ENCODE peak calls at places on chromosomes 6 and 20, in seven cellular contexts. T is neuronal stem cell, B is H1, U is mesendoderm, V is mesenchymal stem cell, M is H9, G is trophoblast cell. S is an unnamed sample.

GRCh38 chr6:170453586-170454511 is 99.3 kb downstream of the PSMB1 start:
- DNase-seq in T (no peak), B (no peak), U (no peak), V (no peak), M (no peak), G (no peak), S (no peak)

GRCh38 chr6:160972111-160972510 is 19.5 kb upstream of the MAP3K4 start:
- DNase-seq in T (no peak), B (no peak), U (no peak), V (peak), M (no peak), G (peak), S (peak)

GRCh38 chr6:155541976-155542375 is 86.3 kb upstream of the NOX3 start:
- DNase-seq in T (no peak), B (no peak), U (peak), V (no peak), M (no peak), G (no peak), S (no peak)

GRCh38 chr6:61210549-61210948 is 1075.5 kb downstream of the KHDRBS2 start:
- DNase-seq in T (no peak), B (no peak), U (peak), V (no peak), M (no peak), G (no peak), S (no peak)

GRCh38 chr6:3285049-3285639 is 26.4 kb downstream of the PSMG4 start:
- DNase-seq in T (no peak), B (no peak), U (no peak), V (no peak), M (no peak), G (no peak), S (no peak)

GRCh38 chr6:56999049-56999448 is 44.1 kb downstream of the BEND6 start:
- DNase-seq in T (no peak), B (no peak), U (no peak), V (no peak), M (no peak), G (no peak), S (no peak)

GRCh38 chr6:136566007-136566487 is 15.8 kb upstream of the MAP7 start:
- DNase-seq in T (no peak), B (no peak), U (no peak), V (no peak), M (no peak), G (no peak), S (no peak)

GRCh38 chr6:84553527-84553926 is 210.9 kb downstream of the TBX18 start:
- DNase-seq in T (no peak), B (no peak), U (no peak), V (peak), M (no peak), G (no peak), S (no peak)

GRCh38 chr20:58669287-58670006 is 18.4 kb downstream of the STX16 start:
- DNase-seq in T (no peak), B (peak), U (peak), V (no peak), M (peak), G (no peak), S (no peak)

GRCh38 chr6:35590622-35591066 is 77.9 kb upstream of the TULP1 start:
- DNase-seq in T (no peak), B (no peak), U (no peak), V (no peak), M (no peak), G (no peak), S (no peak)

GRCh38 chr20:11921326-11921725 is 3.6 kb downstream of the BTBD3 start:
- DNase-seq in T (no peak), B (no peak), U (no peak), V (no peak), M (no peak), G (no peak), S (no peak)

GRCh38 chr6:6392214-6393068 is 72.0 kb upstream of the F13A1 start:
- DNase-seq in T (no peak), B (no peak), U (no peak), V (no peak), M (no peak), G (no peak), S (no peak)

GRCh38 chr20:19249515-19249914 is 37.1 kb downstream of the SLC24A3 start:
- DNase-seq in T (no peak), B (no peak), U (peak), V (peak), M (no peak), G (peak), S (peak)

GRCh38 chr6:14652536-14652935 is 535.0 kb downstream of the CD83 start:
- DNase-seq in T (no peak), B (no peak), U (no peak), V (no peak), M (no peak), G (peak), S (no peak)

GRCh38 chr6:39348740-39349139 is 26.2 kb upstream of the KCNK16 start:
- DNase-seq in T (no peak), B (no peak), U (no peak), V (no peak), M (no peak), G (no peak), S (no peak)

GRCh38 chr20:35503841-35504460 is 25.5 kb downstream of the C20orf173 start:
- DNase-seq in T (no peak), B (no peak), U (no peak), V (no peak), M (no peak), G (no peak), S (no peak)

GRCh38 chr6:7546832-7547714 is 5.6 kb downstream of the DSP start:
- DNase-seq in T (no peak), B (no peak), U (peak), V (no peak), M (no peak), G (peak), S (no peak)

GRCh38 chr6:79180082-79180481 is 54.4 kb downstream of the HMGN3 start:
- DNase-seq in T (no peak), B (no peak), U (no peak), V (no peak), M (no peak), G (peak), S (no peak)

GRCh38 chr20:50278684-50279531 is 88.3 kb downstream of the CEBPB start:
- DNase-seq in T (no peak), B (no peak), U (no peak), V (peak), M (no peak), G (peak), S (no peak)

GRCh38 chr6:143054329-143054728 is 6.4 kb upstream of the AIG1 start:
- DNase-seq in T (no peak), B (no peak), U (no peak), V (no peak), M (no peak), G (no peak), S (no peak)

GRCh38 chr6:42403831-42404230 is 47.9 kb downstream of the TRERF1 start:
- DNase-seq in T (no peak), B (no peak), U (no peak), V (no peak), M (no peak), G (no peak), S (no peak)

GRCh38 chr6:156735751-156736150 is 41.4 kb upstream of the ARID1B start:
- DNase-seq in T (no peak), B (no peak), U (no peak), V (no peak), M (no peak), G (no peak), S (peak)

GRCh38 chr20:33783256-33783655 is 27.9 kb upstream of the CHMP4B start:
- DNase-seq in T (no peak), B (no peak), U (no peak), V (no peak), M (no peak), G (no peak), S (no peak)
- H2BK120ac ChIP-seq in T (no peak), B (no peak), U (no peak), V (no peak), M (no peak), G (no peak), S (no peak)

GRCh38 chr20:24985802-24986201 is 6.7 kb downstream of the APMAP start:
- DNase-seq in T (no peak), B (no peak), U (no peak), V (no peak), M (peak), G (no peak), S (no peak)

GRCh38 chr20:24981282-24981681 is 11.3 kb downstream of the APMAP start:
- DNase-seq in T (no peak), B (no peak), U (no peak), V (no peak), M (peak), G (no peak), S (no peak)

GRCh38 chr20:24981750-24982149 is 10.8 kb downstream of the APMAP start:
- DNase-seq in T (no peak), B (no peak), U (no peak), V (no peak), M (peak), G (no peak), S (no peak)

GRCh38 chr20:24984963-24985640 is 7.4 kb downstream of the APMAP start:
- DNase-seq in T (no peak), B (no peak), U (no peak), V (no peak), M (peak), G (no peak), S (no peak)

DNA sequence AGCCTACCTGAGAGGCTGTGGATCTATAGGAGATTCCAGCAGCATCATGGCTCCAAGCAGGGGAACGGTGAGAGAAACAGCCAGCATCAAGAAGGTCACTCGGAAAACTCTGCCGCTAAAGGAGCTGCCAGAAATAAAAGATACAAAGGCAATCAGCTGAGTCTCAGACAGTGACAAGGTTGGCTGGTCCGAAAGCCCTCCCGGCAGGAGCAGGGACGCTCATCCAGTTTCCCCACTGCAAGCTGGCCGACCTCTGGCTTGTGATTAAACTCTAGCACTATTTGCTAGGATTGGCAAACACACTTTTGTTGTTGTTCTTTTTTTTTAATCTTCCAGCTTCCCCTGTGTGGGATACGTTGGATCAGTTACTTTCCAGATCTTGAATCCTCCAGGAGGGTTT is 8.7 kb downstream of the APMAP start:
- DNase-seq in T (no peak), B (no peak), U (no peak), V (no peak), M (no peak), G (no peak), S (no peak)
- H2BK120ac ChIP-seq in T (no peak), B (no peak), U (no peak), V (no peak), M (peak), G (no peak), S (no peak)

DNA sequence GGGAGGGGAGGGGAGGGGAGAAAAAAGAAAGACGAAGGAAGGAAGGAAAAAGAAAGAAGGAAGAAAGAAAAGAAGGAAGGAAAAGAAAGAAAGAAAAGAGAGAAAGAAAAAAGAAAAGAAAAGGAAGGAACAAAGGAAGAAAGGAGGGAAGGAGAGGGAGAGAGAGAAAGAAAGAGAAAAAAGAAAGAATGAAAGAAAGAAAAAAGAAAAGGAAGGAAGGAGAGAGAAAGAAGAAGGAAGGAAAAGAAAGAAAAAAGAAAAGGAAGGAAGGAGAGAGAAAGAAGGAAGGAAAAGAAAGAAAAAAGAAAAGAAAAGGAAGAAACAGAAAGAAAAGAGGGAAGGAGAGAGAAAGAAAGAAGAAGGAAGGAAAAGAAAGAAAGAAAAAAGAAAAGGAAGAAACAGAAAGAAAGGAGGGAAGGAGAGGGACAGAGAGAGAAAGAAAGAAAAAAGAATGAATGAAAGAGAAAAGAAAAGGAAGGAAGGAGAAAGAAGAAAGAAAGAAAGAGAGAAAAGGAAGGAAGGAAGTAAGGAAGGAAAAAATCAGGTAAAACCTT is 225.3 kb downstream of the TPBG start:
- DNase-seq in T (no peak), B (no peak), U (no peak), V (no peak), M (no peak), G (no peak), S (no peak)
- H2BK120ac ChIP-seq in T (no peak), B (no peak), U (no peak), V (no peak), M (no peak), G (no peak), S (no peak)

GRCh38 chr6:10215711-10216110 is 199.2 kb downstream of the TFAP2A start:
- DNase-seq in T (no peak), B (no peak), U (no peak), V (no peak), M (no peak), G (no peak), S (no peak)

GRCh38 chr6:10205120-10205519 is 209.8 kb downstream of the TFAP2A start:
- DNase-seq in T (no peak), B (no peak), U (no peak), V (no peak), M (no peak), G (no peak), S (no peak)

GRCh38 chr6:10205892-10206291 is 209.0 kb downstream of the TFAP2A start:
- DNase-seq in T (no peak), B (no peak), U (no peak), V (no peak), M (no peak), G (no peak), S (no peak)

DNA sequence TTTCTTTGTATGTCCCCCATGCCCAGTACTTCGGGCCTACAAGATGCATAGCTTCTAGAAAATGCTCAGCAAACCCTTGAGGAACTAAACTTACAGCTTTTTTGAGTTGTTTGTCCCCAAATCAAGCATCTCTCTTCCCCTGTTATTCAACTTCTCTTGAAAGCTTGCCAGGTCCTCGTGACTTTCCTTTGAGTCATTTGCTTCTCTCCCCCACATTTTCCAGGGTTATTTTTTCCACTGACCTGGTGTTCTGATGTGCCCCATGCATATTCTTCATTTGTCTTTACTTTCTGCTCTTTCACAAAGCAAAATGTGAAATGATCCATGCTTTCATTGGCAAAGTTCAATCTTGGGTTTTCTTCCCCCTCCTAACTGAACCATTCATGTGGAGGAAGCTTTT is 204.8 kb downstream of the TFAP2A start:
- DNase-seq in T (no peak), B (no peak), U (no peak), V (no peak), M (no peak), G (no peak), S (no peak)
- H2BK120ac ChIP-seq in T (no peak), B (no peak), U (no peak), V (no peak), M (no peak), G (no peak), S (no peak)

GRCh38 chr6:25832307-25832662 is 433 bp upstream of the SLC17A1 start:
- DNase-seq in T (no peak), B (no peak), U (no peak), V (no peak), M (no peak), G (no peak), S (no peak)

GRCh38 chr6:25834950-25835349 is 3.1 kb upstream of the SLC17A1 start:
- DNase-seq in T (no peak), B (no peak), U (no peak), V (no peak), M (no peak), G (no peak), S (no peak)

GRCh38 chr6:25832670-25833069 is 818 bp upstream of the SLC17A1 start:
- DNase-seq in T (no peak), B (no peak), U (no peak), V (no peak), M (no peak), G (no peak), S (no peak)

GRCh38 chr6:25833136-25833535 is 1.3 kb upstream of the SLC17A1 start:
- DNase-seq in T (no peak), B (no peak), U (no peak), V (no peak), M (no peak), G (no peak), S (no peak)

GRCh38 chr6:25835442-25836283 is 3.8 kb upstream of the SLC17A1 start:
- DNase-seq in T (no peak), B (no peak), U (peak), V (peak), M (no peak), G (no peak), S (no peak)
- H2BK120ac ChIP-seq in T (no peak), B (no peak), U (no peak), V (no peak), M (no peak), G (no peak), S (no peak)